ENCODE peak calls at places on chromosomes 16 and 17, in five cellular contexts. One of them, this sample, is unnamed.

GRCh38 chr17:2259769-2260536 is 43.6 kb downstream of the SMG6 start:
- DNase-seq in suprapubic skin: no peak
- DNase-seq in colonic mucosa: no peak
- DNase-seq in heart right ventricle: no peak
- DNase-seq in MM.1S: peak; percentile 89
- DNase-seq in this sample: peak; percentile 54

GRCh38 chr16:3101841-3102470 is 2.9 kb upstream of the ZSCAN10 start:
- DNase-seq in MM.1S: no peak
- DNase-seq in heart right ventricle: peak; percentile 77
- DNase-seq in suprapubic skin: no peak
- DNase-seq in colonic mucosa: no peak
- DNase-seq in this sample: no peak

GRCh38 chr17:81110488-81111040 is 54.7 kb upstream of the PVALEF start:
- DNase-seq in suprapubic skin: no peak
- DNase-seq in heart right ventricle: no peak
- DNase-seq in MM.1S: no peak
- DNase-seq in colonic mucosa: no peak
- DNase-seq in this sample: no peak

GRCh38 chr16:53135329-53135728 is 80.5 kb downstream of the CHD9 start:
- DNase-seq in heart right ventricle: no peak
- DNase-seq in colonic mucosa: no peak
- DNase-seq in MM.1S: no peak
- DNase-seq in suprapubic skin: no peak
- DNase-seq in this sample: no peak

GRCh38 chr17:4180791-4181190 is 37.8 kb downstream of the CYB5D2 start:
- DNase-seq in colonic mucosa: no peak
- DNase-seq in MM.1S: no peak
- DNase-seq in suprapubic skin: no peak
- DNase-seq in heart right ventricle: peak; percentile 42
- DNase-seq in this sample: no peak

GRCh38 chr17:36937961-36938565 is 788 bp downstream of the LHX1 start:
- DNase-seq in heart right ventricle: no peak
- DNase-seq in MM.1S: no peak
- DNase-seq in colonic mucosa: no peak
- DNase-seq in suprapubic skin: no peak
- DNase-seq in this sample: no peak

GRCh38 chr16:23062524-23062923 is 86.7 kb downstream of the USP31 start:
- DNase-seq in colonic mucosa: no peak
- DNase-seq in MM.1S: no peak
- DNase-seq in heart right ventricle: no peak
- DNase-seq in suprapubic skin: no peak
- DNase-seq in this sample: no peak

GRCh38 chr17:45851464-45851863 is 6.8 kb downstream of the SPPL2C start:
- DNase-seq in MM.1S: peak; percentile 74
- DNase-seq in colonic mucosa: no peak
- DNase-seq in suprapubic skin: no peak
- DNase-seq in heart right ventricle: no peak
- DNase-seq in this sample: no peak

GRCh38 chr16:24643489-24643888 is 86.0 kb upstream of the TNRC6A start:
- DNase-seq in heart right ventricle: no peak
- DNase-seq in MM.1S: no peak
- DNase-seq in suprapubic skin: no peak
- DNase-seq in colonic mucosa: no peak
- DNase-seq in this sample: no peak

GRCh38 chr17:80882926-80883685 is 108.5 kb upstream of the CHMP6 start:
- DNase-seq in heart right ventricle: no peak
- DNase-seq in colonic mucosa: no peak
- DNase-seq in MM.1S: no peak
- DNase-seq in suprapubic skin: no peak
- DNase-seq in this sample: no peak

GRCh38 chr16:68707341-68708152 is 29.5 kb upstream of the CDH1 start:
- DNase-seq in suprapubic skin: no peak
- DNase-seq in heart right ventricle: no peak
- DNase-seq in colonic mucosa: peak; percentile 79
- DNase-seq in MM.1S: no peak
- DNase-seq in this sample: no peak

GRCh38 chr17:61729690-61730268 is 133.5 kb downstream of the BRIP1 start:
- DNase-seq in MM.1S: no peak
- DNase-seq in heart right ventricle: no peak
- DNase-seq in colonic mucosa: no peak
- DNase-seq in suprapubic skin: no peak
- DNase-seq in this sample: no peak

GRCh38 chr16:6884002-6884401 is 448.6 kb upstream of the RBFOX1 start:
- DNase-seq in MM.1S: no peak
- DNase-seq in suprapubic skin: no peak
- DNase-seq in heart right ventricle: no peak
- DNase-seq in colonic mucosa: no peak
- DNase-seq in this sample: no peak

GRCh38 chr17:36829676-36830075 is 107.6 kb upstream of the LHX1 start:
- DNase-seq in colonic mucosa: no peak
- DNase-seq in heart right ventricle: no peak
- DNase-seq in suprapubic skin: no peak
- DNase-seq in MM.1S: no peak
- DNase-seq in this sample: no peak

GRCh38 chr16:55000595-55000994 is 69.9 kb downstream of the IRX5 start:
- DNase-seq in colonic mucosa: no peak
- DNase-seq in suprapubic skin: no peak
- DNase-seq in MM.1S: no peak
- DNase-seq in heart right ventricle: no peak
- DNase-seq in this sample: no peak

GRCh38 chr16:73166394-73166971 is 118.6 kb upstream of the ZFHX3 start:
- DNase-seq in suprapubic skin: no peak
- DNase-seq in heart right ventricle: no peak
- DNase-seq in MM.1S: no peak
- DNase-seq in colonic mucosa: no peak
- DNase-seq in this sample: no peak

GRCh38 chr16:75112281-75113045 is 4.1 kb downstream of the LDHD start:
- DNase-seq in heart right ventricle: no peak
- DNase-seq in colonic mucosa: no peak
- DNase-seq in MM.1S: no peak
- DNase-seq in suprapubic skin: no peak
- DNase-seq in this sample: no peak

GRCh38 chr17:35315971-35316370 is 57.5 kb downstream of the SLFN11 start:
- DNase-seq in suprapubic skin: no peak
- DNase-seq in heart right ventricle: no peak
- DNase-seq in colonic mucosa: no peak
- DNase-seq in MM.1S: no peak
- DNase-seq in this sample: no peak

GRCh38 chr17:35314415-35315216 is 58.8 kb downstream of the SLFN11 start:
- DNase-seq in suprapubic skin: no peak
- DNase-seq in MM.1S: no peak
- DNase-seq in colonic mucosa: no peak
- DNase-seq in heart right ventricle: no peak
- DNase-seq in this sample: no peak

GRCh38 chr17:35312790-35313711 is 60.4 kb downstream of the SLFN11 start:
- DNase-seq in colonic mucosa: peak; percentile 45
- DNase-seq in MM.1S: peak; percentile 78
- DNase-seq in suprapubic skin: no peak
- DNase-seq in heart right ventricle: peak; percentile 60
- DNase-seq in this sample: peak; percentile 97

GRCh38 chr17:35313875-35314409 is 59.5 kb downstream of the SLFN11 start:
- DNase-seq in colonic mucosa: no peak
- DNase-seq in suprapubic skin: no peak
- DNase-seq in heart right ventricle: peak; percentile 70
- DNase-seq in MM.1S: no peak
- DNase-seq in this sample: peak; percentile 2

DNA sequence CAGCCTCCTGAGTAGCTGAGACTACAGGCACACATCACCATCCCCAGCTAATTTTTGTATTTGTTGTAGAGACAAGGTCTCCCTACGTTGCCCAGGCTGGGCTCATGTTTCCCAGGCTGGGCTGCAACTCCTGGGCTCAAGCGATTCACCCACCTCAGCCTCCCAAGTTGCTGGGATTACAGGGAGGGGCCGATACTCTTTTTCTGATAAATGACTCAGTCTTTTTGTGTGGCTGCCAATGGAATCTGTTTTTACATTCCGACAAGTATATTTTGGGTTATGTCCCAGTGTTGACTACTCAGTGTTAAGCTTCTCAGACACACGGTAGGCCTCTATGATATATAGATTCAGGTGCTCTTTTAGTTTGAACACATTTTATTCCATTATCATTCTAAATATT is 58.1 kb downstream of the SLFN11 start:
- DNase-seq in suprapubic skin: no peak
- DNase-seq in colonic mucosa: no peak
- DNase-seq in MM.1S: no peak
- DNase-seq in heart right ventricle: peak; percentile 63
- DNase-seq in this sample: no peak
- H3K27ac ChIP-seq in suprapubic skin: peak overlapping the region; percentile 36
- H3K27ac ChIP-seq in colonic mucosa: no peak overlapping the region
- H3K27ac ChIP-seq in MM.1S: no peak overlapping the region
- H3K27ac ChIP-seq in heart right ventricle: peak overlapping the region; percentile 86
- H3K27ac ChIP-seq in this sample: no peak overlapping the region

GRCh38 chr17:82127315-82127595 is 29.2 kb upstream of the FASN start:
- DNase-seq in colonic mucosa: no peak
- DNase-seq in heart right ventricle: no peak
- DNase-seq in suprapubic skin: no peak
- DNase-seq in MM.1S: no peak
- DNase-seq in this sample: no peak

GRCh38 chr17:82126479-82127314 is 28.7 kb upstream of the FASN start:
- DNase-seq in colonic mucosa: no peak
- DNase-seq in heart right ventricle: no peak
- DNase-seq in MM.1S: no peak
- DNase-seq in suprapubic skin: no peak
- DNase-seq in this sample: peak; percentile 96

GRCh38 chr17:82127704-82128103 is 29.7 kb upstream of the FASN start:
- DNase-seq in suprapubic skin: no peak
- DNase-seq in colonic mucosa: no peak
- DNase-seq in MM.1S: no peak
- DNase-seq in heart right ventricle: no peak
- DNase-seq in this sample: no peak

GRCh38 chr17:82129095-82129494 is 31.1 kb upstream of the FASN start:
- DNase-seq in heart right ventricle: no peak
- DNase-seq in MM.1S: no peak
- DNase-seq in suprapubic skin: no peak
- DNase-seq in colonic mucosa: no peak
- DNase-seq in this sample: no peak

GRCh38 chr17:82128287-82128686 is 30.3 kb upstream of the FASN start:
- DNase-seq in heart right ventricle: no peak
- DNase-seq in suprapubic skin: no peak
- DNase-seq in colonic mucosa: no peak
- DNase-seq in MM.1S: no peak
- DNase-seq in this sample: no peak
- H3K4me3 ChIP-seq in heart right ventricle: no peak overlapping the region
- H3K4me3 ChIP-seq in suprapubic skin: no peak overlapping the region
- H3K4me3 ChIP-seq in colonic mucosa: no peak overlapping the region
- H3K4me3 ChIP-seq in MM.1S: no peak overlapping the region
- H3K4me3 ChIP-seq in this sample: no peak overlapping the region

DNA sequence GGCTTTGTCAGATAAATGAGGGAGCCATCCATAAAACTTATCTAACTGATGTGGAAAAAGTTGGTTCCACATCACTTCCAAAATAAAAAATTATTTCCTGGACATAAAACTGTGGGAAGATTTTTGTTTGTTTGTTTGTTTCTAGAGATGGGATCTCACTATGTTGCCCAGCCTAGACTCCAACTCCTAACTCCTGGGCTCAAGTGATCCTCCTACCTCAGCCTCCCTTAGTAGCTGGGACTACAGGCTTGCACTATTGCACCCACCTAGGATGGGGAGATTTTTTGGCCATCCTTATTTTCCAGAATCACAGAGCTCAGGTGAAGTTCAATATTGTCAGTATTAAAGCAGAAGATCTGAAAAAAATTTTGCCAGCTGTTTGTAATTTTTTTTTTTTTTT is 23.8 kb upstream of the SMG8 start:
- DNase-seq in heart right ventricle: no peak
- DNase-seq in colonic mucosa: no peak
- DNase-seq in MM.1S: no peak
- DNase-seq in suprapubic skin: no peak
- DNase-seq in this sample: no peak
- H3K36me3 ChIP-seq in heart right ventricle: no peaks in the 10 kb centered on the region
- H3K36me3 ChIP-seq in colonic mucosa: no peaks in the 10 kb centered on the region
- H3K36me3 ChIP-seq in MM.1S: no peaks in the 10 kb centered on the region
- H3K36me3 ChIP-seq in suprapubic skin: no peaks in the 10 kb centered on the region
- H3K36me3 ChIP-seq in this sample: no peaks in the 10 kb centered on the region

GRCh38 chr16:86461037-86461436 is 49.3 kb upstream of the FOXF1 start:
- DNase-seq in colonic mucosa: no peak
- DNase-seq in MM.1S: no peak
- DNase-seq in heart right ventricle: no peak
- DNase-seq in suprapubic skin: no peak
- DNase-seq in this sample: no peak

GRCh38 chr16:86457621-86458456 is 52.5 kb upstream of the FOXF1 start:
- DNase-seq in suprapubic skin: no peak
- DNase-seq in MM.1S: no peak
- DNase-seq in colonic mucosa: no peak
- DNase-seq in heart right ventricle: no peak
- DNase-seq in this sample: no peak

GRCh38 chr16:86455609-86456008 is 54.7 kb upstream of the FOXF1 start:
- DNase-seq in suprapubic skin: no peak
- DNase-seq in heart right ventricle: no peak
- DNase-seq in MM.1S: no peak
- DNase-seq in colonic mucosa: no peak
- DNase-seq in this sample: no peak

GRCh38 chr16:86459266-86459665 is 51.1 kb upstream of the FOXF1 start:
- DNase-seq in heart right ventricle: no peak
- DNase-seq in colonic mucosa: no peak
- DNase-seq in MM.1S: no peak
- DNase-seq in suprapubic skin: no peak
- DNase-seq in this sample: no peak

DNA sequence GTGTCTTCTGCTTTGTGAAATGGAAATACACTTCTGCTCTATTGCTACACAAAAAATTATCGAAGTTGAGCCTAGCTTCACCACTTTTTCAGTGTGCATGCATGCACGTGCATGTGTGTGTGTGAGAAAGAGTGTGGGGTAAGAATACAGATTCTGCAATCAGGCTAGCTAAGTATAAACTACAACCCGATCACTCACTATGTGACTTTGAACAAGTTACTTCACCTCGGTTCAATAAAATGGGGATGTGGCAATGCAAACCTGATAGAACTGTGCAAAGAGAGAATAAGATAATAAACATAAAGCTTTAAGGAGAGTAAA is 51.9 kb upstream of the FOXF1 start:
- DNase-seq in suprapubic skin: no peak
- DNase-seq in heart right ventricle: no peak
- DNase-seq in MM.1S: no peak
- DNase-seq in colonic mucosa: no peak
- DNase-seq in this sample: no peak
- H3K27ac ChIP-seq in suprapubic skin: no peak overlapping the region
- H3K27ac ChIP-seq in heart right ventricle: no peak overlapping the region
- H3K27ac ChIP-seq in MM.1S: no peak overlapping the region
- H3K27ac ChIP-seq in colonic mucosa: peak overlapping the region; percentile 59
- H3K27ac ChIP-seq in this sample: no peak overlapping the region

GRCh38 chr16:52078716-52079655 is 468.0 kb downstream of the TOX3 start:
- DNase-seq in suprapubic skin: no peak
- DNase-seq in colonic mucosa: no peak
- DNase-seq in heart right ventricle: no peak
- DNase-seq in MM.1S: no peak
- DNase-seq in this sample: no peak
- H3K4me3 ChIP-seq in suprapubic skin: no peak overlapping the region
- H3K4me3 ChIP-seq in colonic mucosa: no peak overlapping the region
- H3K4me3 ChIP-seq in heart right ventricle: no peak overlapping the region
- H3K4me3 ChIP-seq in MM.1S: no peak overlapping the region
- H3K4me3 ChIP-seq in this sample: no peak overlapping the region